ENCODE peak calls at places on chromosomes 7 and 10, in eight cellular contexts. W is GM12865, C is SK-N-SH, R is K562, Z is OCI-LY7, K is brain microvascular endothelial cell, N is lower lobe of right lung, X is Caco-2. A is an unnamed sample.

GRCh38 chr7:3134715-3135114 is 91.0 kb upstream of the CARD11 start:
- DNase-seq in W (no peak), C (no peak), R (no peak), Z (no peak), K (peak), N (no peak), X (no peak), A (no peak)

GRCh38 chr7:81285142-81285871 is 366.5 kb upstream of the SEMA3C start:
- DNase-seq in W (no peak), C (no peak), R (no peak), Z (no peak), K (peak), N (no peak), X (no peak), A (peak)

GRCh38 chr7:28165971-28166955 is 14.3 kb downstream of the JAZF1 start:
- DNase-seq in W (no peak), C (no peak), R (no peak), Z (no peak), K (no peak), N (no peak), X (no peak), A (peak)

GRCh38 chr7:15326044-15326644 is 235.7 kb downstream of the AGMO start:
- DNase-seq in W (peak), C (peak), R (no peak), Z (peak), K (peak), N (no peak), X (no peak), A (peak)

GRCh38 chr10:52466464-52466863 is 152.4 kb downstream of the DKK1 start:
- DNase-seq in W (peak), C (peak), R (no peak), Z (peak), K (no peak), N (no peak), X (no peak), A (peak)

GRCh38 chr10:100544950-100545349 is 9.2 kb downstream of the HIF1AN start:
- DNase-seq in W (no peak), C (no peak), R (no peak), Z (no peak), K (no peak), N (no peak), X (no peak), A (no peak)

GRCh38 chr7:17488829-17489228 is 190.4 kb downstream of the AHR start:
- DNase-seq in W (no peak), C (no peak), R (no peak), Z (no peak), K (no peak), N (no peak), X (no peak), A (no peak)

GRCh38 chr7:44291066-44291732 is 34.2 kb downstream of the CAMK2B start:
- DNase-seq in W (no peak), C (peak), R (no peak), Z (no peak), K (peak), N (peak), X (no peak), A (peak)

GRCh38 chr7:151768805-151769188 is 108.1 kb downstream of the PRKAG2 start:
- DNase-seq in W (no peak), C (no peak), R (no peak), Z (no peak), K (no peak), N (no peak), X (no peak), A (no peak)

GRCh38 chr7:151179946-151180345 is 7.1 kb downstream of the ASB10 start:
- DNase-seq in W (no peak), C (peak), R (no peak), Z (no peak), K (no peak), N (no peak), X (peak), A (no peak)

GRCh38 chr7:22444181-22444966 is 55.6 kb downstream of the STEAP1B start:
- DNase-seq in W (peak), C (no peak), R (no peak), Z (peak), K (no peak), N (no peak), X (no peak), A (no peak)

GRCh38 chr10:126500866-126501265 is 112.6 kb upstream of the ADAM12 start:
- DNase-seq in W (no peak), C (no peak), R (no peak), Z (no peak), K (peak), N (no peak), X (no peak), A (peak)

GRCh38 chr7:12851841-12852240 is 164.4 kb downstream of the ARL4A start:
- DNase-seq in W (no peak), C (no peak), R (no peak), Z (no peak), K (no peak), N (no peak), X (no peak), A (no peak)

GRCh38 chr10:62046522-62047239 is 145.2 kb downstream of the ARID5B start:
- DNase-seq in W (peak), C (no peak), R (no peak), Z (peak), K (peak), N (no peak), X (peak), A (peak)

GRCh38 chr10:46545861-46546590 is 10.4 kb downstream of the GPRIN2 start:
- DNase-seq in W (no peak), C (peak), R (no peak), Z (no peak), K (no peak), N (peak), X (peak), A (no peak)

GRCh38 chr7:128811631-128812430 is 18.4 kb upstream of the FLNC start:
- DNase-seq in W (no peak), C (no peak), R (no peak), Z (no peak), K (no peak), N (no peak), X (no peak), A (no peak)

GRCh38 chr10:119687192-119688032 is 36.2 kb downstream of the BAG3 start:
- DNase-seq in W (no peak), C (no peak), R (no peak), Z (no peak), K (no peak), N (no peak), X (peak), A (no peak)

GRCh38 chr10:493391-494148 is 195.9 kb downstream of the DIP2C start:
- DNase-seq in W (no peak), C (no peak), R (no peak), Z (no peak), K (no peak), N (no peak), X (no peak), A (no peak)

GRCh38 chr7:2566890-2567662 is 8.3 kb downstream of the IQCE start:
- DNase-seq in W (peak), C (no peak), R (no peak), Z (peak), K (no peak), N (peak), X (no peak), A (peak)

GRCh38 chr7:38129579-38129978 is 48.5 kb upstream of the STARD3NL start:
- DNase-seq in W (no peak), C (no peak), R (no peak), Z (no peak), K (no peak), N (no peak), X (no peak), A (no peak)

GRCh38 chr10:101066146-101066889 is 4.5 kb downstream of the KAZALD1 start:
- DNase-seq in W (peak), C (peak), R (peak), Z (peak), K (no peak), N (peak), X (peak), A (peak)

GRCh38 chr10:107169516-107169915 is 5.0 kb upstream of the SORCS1 start:
- DNase-seq in W (no peak), C (peak), R (no peak), Z (no peak), K (no peak), N (no peak), X (no peak), A (no peak)

GRCh38 chr10:47257396-47258120 is 42.4 kb upstream of the GDF10 start:
- DNase-seq in W (peak), C (no peak), R (no peak), Z (no peak), K (peak), N (no peak), X (no peak), A (peak)

GRCh38 chr10:66629976-66630375 is 295.9 kb upstream of the LRRTM3 start:
- DNase-seq in W (no peak), C (no peak), R (no peak), Z (no peak), K (no peak), N (no peak), X (no peak), A (no peak)

GRCh38 chr7:47600199-47601118 is 18.5 kb upstream of the TNS3 start:
- DNase-seq in W (no peak), C (no peak), R (no peak), Z (peak), K (peak), N (no peak), X (no peak), A (peak)

GRCh38 chr7:96121752-96122151 is 200.1 kb downstream of the SLC25A13 start:
- DNase-seq in W (no peak), C (no peak), R (no peak), Z (no peak), K (no peak), N (no peak), X (no peak), A (no peak)

GRCh38 chr10:114026189-114027040 is 17.3 kb upstream of the ADRB1 start:
- DNase-seq in W (peak), C (no peak), R (no peak), Z (peak), K (peak), N (peak), X (no peak), A (peak)

GRCh38 chr7:148116954-148117353 is 473.6 kb upstream of the C7orf33 start:
- DNase-seq in W (no peak), C (no peak), R (no peak), Z (no peak), K (no peak), N (no peak), X (no peak), A (peak)

GRCh38 chr7:129993275-129993674 is 40.5 kb upstream of the UBE2H start:
- DNase-seq in W (no peak), C (no peak), R (no peak), Z (no peak), K (no peak), N (no peak), X (no peak), A (peak)

DNA sequence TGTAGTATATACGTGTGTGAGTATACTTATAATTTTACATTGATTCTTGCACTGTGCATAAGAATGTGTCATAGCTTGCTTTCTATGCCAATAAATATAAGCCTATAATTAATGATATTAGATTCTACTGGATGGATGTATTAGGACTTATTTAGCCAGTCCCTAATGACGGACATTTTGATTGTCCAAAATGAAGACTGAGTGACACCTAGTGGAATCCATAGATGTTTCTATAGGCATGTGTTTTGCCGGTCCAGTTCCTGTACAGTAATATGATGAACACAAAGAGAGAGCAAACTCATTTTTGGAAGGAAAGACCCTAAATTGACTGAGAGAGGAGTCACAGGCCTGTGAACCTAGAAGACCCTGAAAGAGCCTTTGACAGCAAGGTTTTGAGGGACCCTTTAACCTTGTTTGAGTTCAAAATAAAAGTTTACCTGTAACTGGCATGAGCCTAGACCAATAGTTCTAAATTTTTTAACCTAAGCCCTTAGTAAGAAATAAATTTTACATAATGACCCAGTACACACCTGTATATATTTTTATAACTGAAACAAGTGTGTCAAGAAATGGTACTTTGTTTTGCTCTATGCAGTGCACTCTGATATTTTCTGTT is 42.4 kb upstream of the AGBL3 start:
- DNase-seq in W (peak), C (peak), R (no peak), Z (peak), K (no peak), N (no peak), X (no peak), A (no peak)
- TF ChIP-seq CTCF in W (peak), C (peak), R (peak), Z (peak), K (peak), N (peak), X (peak), A (peak)

DNA sequence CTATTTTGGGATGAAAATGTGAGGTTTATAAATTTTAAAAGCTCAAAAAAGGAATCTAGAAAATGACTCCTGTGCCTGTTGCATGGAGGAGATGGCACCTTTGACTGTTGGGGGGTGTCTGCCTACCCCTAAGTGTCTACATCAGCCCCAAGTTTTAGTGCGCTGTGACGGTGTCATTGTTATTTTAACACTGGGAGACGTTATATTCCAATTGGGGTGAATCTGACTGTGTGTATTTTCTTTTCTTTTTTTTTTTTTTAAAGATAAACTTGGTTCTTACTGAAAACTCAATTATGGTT is 517 bp downstream of the SRGN start:
- DNase-seq in W (peak), C (no peak), R (no peak), Z (no peak), K (no peak), N (no peak), X (no peak), A (no peak)
- H3K4me3 ChIP-seq in W (peak), C (no peak), R (peak), Z (peak), K (peak), N (peak), X (no peak), A (no peak)

GRCh38 chr7:121159553-121159952 is 169.2 kb upstream of the WNT16 start:
- DNase-seq in W (no peak), C (no peak), R (no peak), Z (no peak), K (no peak), N (no peak), X (no peak), A (no peak)
- TF ChIP-seq CTCF in W (no peak), C (no peak), R (no peak), Z (no peak), K (no peak), N (no peak), X (no peak), A (no peak)

DNA sequence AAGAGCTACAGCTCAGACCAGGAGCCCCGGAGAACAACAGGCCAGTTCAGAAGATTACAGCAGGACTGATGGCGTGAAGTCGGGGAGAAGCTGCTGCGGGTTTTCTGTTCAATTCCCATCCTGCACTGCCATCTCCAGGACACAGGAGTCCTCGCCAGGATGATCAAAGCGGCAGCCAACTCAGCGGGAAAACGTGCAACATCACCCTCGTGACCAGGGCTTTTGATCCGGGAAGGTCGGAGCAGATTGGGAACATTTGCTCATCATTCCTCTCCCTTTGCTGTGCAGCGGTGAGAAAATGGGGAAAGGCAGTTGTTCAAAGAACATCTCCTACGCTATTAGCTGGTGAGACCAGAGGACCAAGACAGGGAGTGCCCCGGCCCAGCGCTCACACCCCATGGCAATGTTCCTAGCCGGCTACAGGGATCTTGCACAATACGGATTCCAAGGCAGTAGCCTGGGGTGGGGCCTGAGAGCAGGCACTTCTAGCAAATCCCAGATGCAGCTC is 50.4 kb upstream of the FOXK1 start:
- DNase-seq in W (no peak), C (peak), R (peak), Z (no peak), K (peak), N (peak), X (peak), A (peak)
- H3K4me3 ChIP-seq in W (no peak), C (no peak), R (no peak), Z (no peak), K (peak), N (peak), X (peak), A (peak)

DNA sequence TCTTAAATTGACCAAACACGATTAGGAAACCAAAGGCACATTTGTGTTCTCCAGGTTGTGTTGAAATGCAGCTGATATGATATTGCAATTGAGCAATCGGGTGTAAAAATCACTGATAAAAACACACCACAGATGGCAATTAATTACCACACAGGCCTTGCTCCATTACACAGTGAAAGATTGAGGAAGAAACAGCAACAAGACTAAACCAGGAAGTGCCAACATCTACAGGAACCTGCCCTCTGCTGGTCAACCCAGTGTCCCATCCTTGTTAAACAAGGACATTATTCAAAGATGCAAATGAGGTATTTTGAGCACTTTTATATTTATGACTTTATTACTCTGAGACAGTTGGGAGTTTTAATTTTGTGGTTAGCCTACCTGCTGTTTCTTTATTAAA is 765.6 kb upstream of the GHITM start:
- DNase-seq in W (peak), C (peak), R (no peak), Z (peak), K (peak), N (no peak), X (no peak), A (peak)
- TF ChIP-seq CTCF in W (peak), C (peak), R (peak), Z (peak), K (peak), N (peak), X (peak), A (peak)

GRCh38 chr7:100546129-100546867 is 7.3 kb downstream of the AGFG2 start:
- DNase-seq in W (peak), C (no peak), R (no peak), Z (no peak), K (no peak), N (no peak), X (no peak), A (no peak)
- H3K4me3 ChIP-seq in W (peak), C (no peak), R (peak), Z (no peak), K (no peak), N (peak), X (no peak), A (no peak)

DNA sequence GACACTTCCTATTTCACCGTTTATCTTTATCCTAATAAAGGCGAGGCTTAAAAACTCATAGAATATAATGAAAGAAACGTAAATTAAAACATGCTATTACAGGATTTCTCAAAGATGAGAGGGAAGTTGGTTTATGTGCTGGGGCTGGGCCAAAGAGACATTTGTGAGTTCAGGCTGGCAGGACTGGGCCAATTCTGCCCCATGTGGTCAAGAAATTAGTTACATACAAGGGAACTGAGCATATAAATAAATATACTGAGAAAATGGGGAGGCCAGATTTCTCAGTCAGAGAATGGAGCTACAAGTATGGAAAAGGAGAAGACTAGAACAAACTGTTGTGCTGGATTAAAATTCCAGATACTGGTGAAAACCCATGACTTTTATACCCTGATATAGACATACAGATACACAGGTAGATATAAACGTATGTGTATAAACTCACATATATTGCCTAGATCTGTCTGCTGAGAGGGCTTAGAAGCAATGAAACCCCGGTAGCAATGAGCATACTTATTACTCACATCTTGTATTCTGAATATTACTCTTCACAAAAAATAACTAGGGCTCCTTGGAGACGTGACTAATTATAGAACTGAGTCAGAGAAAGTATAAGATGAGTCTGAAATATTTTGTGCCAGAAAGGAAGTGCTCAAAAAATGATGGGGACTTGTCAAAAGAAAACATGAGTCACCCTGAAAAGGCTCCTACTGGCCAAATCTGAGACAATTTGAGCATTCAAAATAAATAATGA is 155.7 kb upstream of the FGFR2 start:
- DNase-seq in W (peak), C (peak), R (peak), Z (peak), K (peak), N (no peak), X (no peak), A (peak)
- TF ChIP-seq CTCF in W (peak), C (peak), R (no peak), Z (peak), K (peak), N (no peak), X (peak), A (peak)

A was measured in AG10803.